ENCODE peak calls at places on chromosomes 12 and 14, in eight cellular contexts. Z is GM13976, D is suprapubic skin, R is H1, K is endodermal cell, W is activated B cell treated with CpG ODN at 0.5 μM for 24 hours, V is nephron progenitor cell, E is GM10248. S is an unnamed sample.

GRCh38 chr14:92780444-92780843 is 13.7 kb upstream of the GOLGA5 start:
- DNase-seq in D (no peak), K (no peak), V (no peak), R (no peak), E (no peak), W (no peak), Z (no peak), S (no peak)

GRCh38 chr12:16062611-16063010 is 151.5 kb downstream of the DERA start:
- DNase-seq in Z (no peak), E (no peak), R (no peak), K (no peak), W (no peak), D (no peak), V (no peak), S (no peak)

GRCh38 chr12:42180990-42181611 is 36.4 kb upstream of the GXYLT1 start:
- DNase-seq in E (no peak), K (no peak), Z (no peak), R (no peak), V (no peak), D (no peak), W (no peak), S (no peak)

GRCh38 chr14:23137221-23138172 is 18.4 kb upstream of the CEBPE start:
- DNase-seq in Z (no peak), K (no peak), V (no peak), W (no peak), E (no peak), D (no peak), R (no peak), S (no peak)

GRCh38 chr14:37594916-37595808 is at the start of the genes FOXA1 and TTC6:
- DNase-seq in Z (no peak), W (no peak), D (no peak), R (no peak), E (no peak), V (peak; percentile 63), K (peak; percentile 84), S (no peak)

GRCh38 chr12:94207467-94208432 is 59.4 kb downstream of the PLXNC1 start:
- DNase-seq in V (no peak), W (no peak), Z (peak; percentile 73), E (peak; percentile 72), K (peak; percentile 35), D (no peak), R (no peak), S (peak; percentile 22)

GRCh38 chr12:74980510-74980909 is 229.1 kb downstream of the KCNC2 start:
- DNase-seq in D (no peak), R (no peak), E (no peak), K (no peak), W (no peak), Z (no peak), V (peak; percentile 71), S (no peak)

GRCh38 chr12:24991209-24992049 is 42.5 kb upstream of the BCAT1 start:
- DNase-seq in W (no peak), K (no peak), E (peak; percentile 63), D (no peak), Z (peak; percentile 65), V (no peak), R (no peak), S (no peak)

GRCh38 chr12:31736472-31736871 is 7.7 kb upstream of the AMN1 start:
- DNase-seq in V (no peak), R (no peak), D (no peak), E (no peak), Z (no peak), K (no peak), W (no peak), S (no peak)

GRCh38 chr12:123488539-123489230 is 30.7 kb downstream of the SNRNP35 start:
- DNase-seq in E (no peak), V (peak; percentile 74), W (no peak), K (peak; percentile 91), D (no peak), Z (no peak), R (no peak), S (no peak)

GRCh38 chr14:51066576-51066975 is 28.3 kb downstream of the TRIM9 start:
- DNase-seq in V (no peak), D (no peak), W (no peak), E (no peak), Z (no peak), R (no peak), K (no peak), S (no peak)

DNA sequence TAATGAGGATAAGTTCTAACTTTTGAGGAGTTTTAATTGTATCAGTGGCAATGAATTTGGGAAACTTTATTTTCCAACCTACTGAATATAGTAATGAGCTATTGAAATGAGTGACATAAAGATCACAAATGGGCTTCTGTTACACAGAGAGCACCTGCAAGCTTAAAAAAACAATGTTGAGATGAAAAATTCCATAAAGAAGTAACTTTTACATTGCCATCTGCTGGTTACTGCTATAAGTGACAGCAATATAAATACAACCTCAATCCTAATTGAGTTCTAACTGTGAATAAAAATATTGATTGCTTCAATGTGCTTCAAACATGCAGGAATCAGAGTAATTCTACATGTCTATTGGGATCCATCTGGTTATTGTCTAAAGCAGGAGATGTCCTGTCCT is 14.2 kb downstream of the WIF1 start:
- DNase-seq in W (no peak), R (no peak), E (peak; percentile 13), D (no peak), Z (peak; percentile 9), K (no peak), V (no peak), S (no peak)
- TF ChIP-seq CTCF in W (no peak), R (no peak), E (peak; percentile 21), D (no peak), Z (peak; percentile 14), K (peak; percentile 65), V (no peak), S (no peak)

GRCh38 chr12:114215766-114216165 is 190.2 kb downstream of the TBX5 start:
- DNase-seq in W (no peak), E (no peak), K (peak; percentile 24), D (no peak), V (no peak), R (no peak), Z (no peak), S (no peak)

GRCh38 chr12:114218136-114218535 is 187.8 kb downstream of the TBX5 start:
- DNase-seq in V (no peak), Z (no peak), R (no peak), W (no peak), K (peak; percentile 14), E (no peak), D (no peak), S (no peak)

GRCh38 chr12:114209852-114210251 is 196.1 kb downstream of the TBX5 start:
- DNase-seq in D (no peak), K (no peak), Z (no peak), W (no peak), E (no peak), R (no peak), V (no peak), S (no peak)

DNA sequence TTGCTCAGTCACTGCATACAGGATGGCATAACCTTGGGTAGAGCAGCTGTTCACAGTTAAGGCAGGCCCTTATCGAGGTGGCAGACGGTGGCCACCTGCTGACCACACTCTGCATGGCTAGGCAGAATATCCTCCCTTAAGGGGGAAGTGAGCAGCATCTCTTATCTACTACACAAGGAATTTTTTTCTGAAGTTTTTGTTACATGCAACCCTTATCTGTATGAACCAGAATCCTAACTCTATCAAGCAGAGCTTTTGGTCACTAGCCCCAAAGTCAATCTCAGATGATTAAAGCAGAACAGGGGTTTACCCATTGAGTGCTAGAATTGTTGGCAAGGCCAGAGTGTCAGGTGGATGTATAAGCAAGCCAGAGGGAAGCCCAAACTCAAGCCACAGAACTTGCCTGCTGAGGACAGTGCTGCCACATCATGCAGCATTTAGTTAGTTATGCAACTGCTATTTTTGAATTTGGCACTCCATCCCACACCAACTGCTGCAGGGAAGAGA is 192.8 kb downstream of the TBX5 start:
- DNase-seq in K (peak; percentile 75), E (no peak), W (no peak), D (no peak), R (no peak), Z (no peak), V (no peak), S (no peak)
- TF ChIP-seq CTCF in K (peak; percentile 75), E (no peak), W (no peak), D (no peak), R (peak; percentile 47), Z (no peak), V (no peak), S (no peak)

GRCh38 chr12:5887758-5888157 is 57.3 kb downstream of the ANO2 start:
- DNase-seq in D (no peak), E (no peak), V (no peak), Z (no peak), K (peak; percentile 5), W (no peak), R (no peak), S (no peak)

GRCh38 chr12:5888816-5889315 is 56.2 kb downstream of the ANO2 start:
- DNase-seq in Z (no peak), V (no peak), D (no peak), R (no peak), W (no peak), K (peak; percentile 31), E (no peak), S (no peak)

GRCh38 chr12:5884846-5885245 is 60.2 kb downstream of the ANO2 start:
- DNase-seq in D (no peak), V (no peak), Z (no peak), W (no peak), K (no peak), E (no peak), R (no peak), S (no peak)

GRCh38 chr12:5884285-5884684 is 60.8 kb downstream of the ANO2 start:
- DNase-seq in E (no peak), R (no peak), Z (no peak), W (no peak), D (no peak), K (no peak), V (no peak), S (no peak)

GRCh38 chr12:5889381-5890047 is 55.5 kb downstream of the ANO2 start:
- DNase-seq in V (no peak), Z (no peak), E (no peak), K (peak; percentile 85), D (no peak), W (no peak), R (no peak), S (no peak)
- TF ChIP-seq CTCF in V (no peak), Z (no peak), E (no peak), K (peak; percentile 63), D (no peak), W (no peak), R (peak; percentile 30), S (no peak)

DNA sequence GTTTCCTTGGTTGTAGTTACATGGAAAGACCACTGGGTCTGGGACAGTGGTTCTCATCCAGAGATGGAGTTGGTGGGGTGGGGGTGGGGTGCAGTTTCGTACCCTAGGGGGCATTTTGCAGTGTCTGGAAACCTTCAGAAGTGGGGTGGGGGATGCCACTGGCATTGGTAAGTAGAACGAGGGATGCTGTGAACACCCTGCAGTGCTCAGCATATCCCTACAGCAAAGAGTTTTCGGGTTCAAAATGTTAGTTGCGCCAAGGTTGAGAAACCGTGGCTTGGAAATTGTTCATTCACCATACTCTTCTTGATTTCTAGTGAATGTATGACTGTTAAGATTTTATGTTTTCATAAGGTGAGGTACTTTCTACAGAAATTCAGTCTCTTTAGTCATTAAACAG is 28.7 kb downstream of the TRAF3 start:
- DNase-seq in W (no peak), K (no peak), V (no peak), Z (no peak), R (no peak), E (no peak), D (no peak), S (no peak)
- TF ChIP-seq CTCF in W (no peak), K (peak; percentile 43), V (no peak), Z (no peak), R (no peak), E (no peak), D (no peak), S (no peak)

GRCh38 chr12:113005759-113006158 is 27.4 kb downstream of the OAS2 start:
- DNase-seq in Z (no peak), W (no peak), V (peak; percentile 15), D (peak; percentile 4), E (no peak), R (no peak), K (peak; percentile 67), S (no peak)
- TF ChIP-seq CTCF in Z (no peak), W (no peak), V (peak; percentile 34), D (no peak), E (no peak), R (peak; percentile 48), K (peak; percentile 74), S (peak; percentile 10)

S was measured in natural killer cell.